ENCODE peak calls at places on chromosomes 2 and 18, in ten cellular contexts. X is HCT116, J is foreskin fibroblast, K is transverse colon, S is fibroblast of the aortic adventitia, V is fibroblast of pulmonary artery, N is GM12865, R is body of pancreas, U is foreskin keratinocyte, I is kidney. F is an unnamed sample.

GRCh38 chr2:11582526-11583202 is 48.8 kb downstream of the GREB1 start:
- DNase-seq in V (peak; percentile 51), X (peak; percentile 29), R (peak; percentile 73), S (peak; percentile 14), J (peak; percentile 71), N (peak; percentile 73), I (no peak), K (peak; percentile 58), U (no peak), F (peak; percentile 69)

GRCh38 chr18:23689031-23689615 is at the start of gene LAMA3:
- DNase-seq in R (peak; percentile 58), X (no peak), S (peak; percentile 31), K (peak; percentile 61), N (no peak), J (peak; percentile 86), U (no peak), I (peak; percentile 80), V (no peak), F (no peak)

GRCh38 chr2:128536925-128537620 is 218.4 kb upstream of the HS6ST1 start:
- DNase-seq in V (peak; percentile 89), I (no peak), J (peak; percentile 97), K (no peak), R (no peak), S (peak; percentile 81), X (peak; percentile 77), N (no peak), U (no peak), F (no peak)

GRCh38 chr2:150182564-150183249 is 304.8 kb downstream of the RND3 start:
- DNase-seq in R (no peak), S (no peak), J (no peak), X (no peak), K (no peak), N (no peak), U (no peak), I (no peak), V (no peak), F (no peak)

GRCh38 chr18:56447972-56448371 is 190.4 kb downstream of the TXNL1 start:
- DNase-seq in V (no peak), U (no peak), K (no peak), X (no peak), I (no peak), J (peak; percentile 11), S (peak; percentile 29), R (no peak), N (no peak), F (no peak)

GRCh38 chr2:67526283-67526682 is 129.2 kb downstream of the ETAA1 start:
- DNase-seq in K (no peak), X (no peak), V (peak; percentile 97), R (no peak), U (no peak), S (peak; percentile 88), J (peak; percentile 68), N (no peak), I (no peak), F (no peak)

GRCh38 chr2:100861340-100861739 is 41.4 kb downstream of the NPAS2 start:
- DNase-seq in N (no peak), K (no peak), X (no peak), R (no peak), S (no peak), U (no peak), J (no peak), I (no peak), V (no peak), F (no peak)

GRCh38 chr2:213317929-213318328 is 33.7 kb downstream of the SPAG16 start:
- DNase-seq in U (no peak), I (no peak), S (peak; percentile 64), K (no peak), N (no peak), V (peak; percentile 64), X (no peak), R (no peak), J (peak; percentile 65), F (no peak)

GRCh38 chr2:163731735-163732134 is 4.1 kb downstream of the FIGN start:
- DNase-seq in X (no peak), V (no peak), J (no peak), I (no peak), S (peak; percentile 54), R (no peak), N (no peak), U (no peak), K (no peak), F (no peak)

GRCh38 chr2:193154076-193154475 is 959.3 kb upstream of the TMEFF2 start:
- DNase-seq in S (no peak), R (no peak), V (no peak), U (no peak), N (no peak), K (no peak), I (no peak), X (no peak), J (no peak), F (no peak)

DNA sequence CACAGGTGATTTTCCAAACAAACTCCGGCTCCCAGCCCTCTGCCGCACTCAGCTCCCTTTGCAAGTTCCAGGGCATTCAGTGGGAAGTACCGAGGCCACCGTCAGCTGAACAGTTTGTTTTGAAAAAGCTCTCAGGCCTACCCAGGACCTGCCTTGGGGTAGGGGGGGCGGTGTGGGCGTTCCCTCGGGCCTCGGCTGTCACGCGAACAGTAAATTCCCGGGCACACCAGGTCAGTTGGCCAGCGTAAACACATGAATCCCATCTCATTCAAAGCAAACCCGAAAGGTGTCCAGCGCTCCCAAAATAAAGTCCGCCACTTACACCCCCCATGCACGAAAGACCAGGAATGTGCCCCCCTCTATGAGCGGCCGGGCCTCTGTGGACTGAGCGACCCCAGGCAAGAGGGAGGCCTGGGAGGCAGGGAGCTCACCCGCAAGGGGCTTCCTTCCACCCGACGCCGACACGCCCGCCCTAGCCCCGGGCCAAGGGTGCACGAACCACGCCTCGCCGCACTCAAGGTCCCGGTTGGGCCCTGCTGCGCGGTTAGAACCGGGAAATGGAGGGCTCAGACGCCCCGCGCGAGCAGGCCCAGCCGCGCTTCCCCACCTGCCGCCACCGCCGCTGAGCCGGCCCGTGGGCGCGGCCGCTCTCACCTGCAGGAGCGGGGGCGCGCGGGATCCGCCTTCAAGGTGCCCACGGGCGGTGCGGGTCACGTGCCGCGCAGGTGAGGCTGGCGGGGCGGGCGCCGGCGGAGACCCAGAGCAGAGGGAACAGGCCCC is at the start of gene WDSUB1:
- DNase-seq in I (peak; percentile 94), J (peak; percentile 81), U (peak; percentile 20), X (no peak), N (peak; percentile 53), K (peak; percentile 73), R (peak; percentile 68), V (peak; percentile 51), S (peak; percentile 63), F (peak; percentile 37)
- TF ChIP-seq CTCF in I (no peak), J (no peak), U (no peak), X (no peak), N (no peak), K (no peak), R (no peak), V (no peak), S (no peak), F (no peak)

DNA sequence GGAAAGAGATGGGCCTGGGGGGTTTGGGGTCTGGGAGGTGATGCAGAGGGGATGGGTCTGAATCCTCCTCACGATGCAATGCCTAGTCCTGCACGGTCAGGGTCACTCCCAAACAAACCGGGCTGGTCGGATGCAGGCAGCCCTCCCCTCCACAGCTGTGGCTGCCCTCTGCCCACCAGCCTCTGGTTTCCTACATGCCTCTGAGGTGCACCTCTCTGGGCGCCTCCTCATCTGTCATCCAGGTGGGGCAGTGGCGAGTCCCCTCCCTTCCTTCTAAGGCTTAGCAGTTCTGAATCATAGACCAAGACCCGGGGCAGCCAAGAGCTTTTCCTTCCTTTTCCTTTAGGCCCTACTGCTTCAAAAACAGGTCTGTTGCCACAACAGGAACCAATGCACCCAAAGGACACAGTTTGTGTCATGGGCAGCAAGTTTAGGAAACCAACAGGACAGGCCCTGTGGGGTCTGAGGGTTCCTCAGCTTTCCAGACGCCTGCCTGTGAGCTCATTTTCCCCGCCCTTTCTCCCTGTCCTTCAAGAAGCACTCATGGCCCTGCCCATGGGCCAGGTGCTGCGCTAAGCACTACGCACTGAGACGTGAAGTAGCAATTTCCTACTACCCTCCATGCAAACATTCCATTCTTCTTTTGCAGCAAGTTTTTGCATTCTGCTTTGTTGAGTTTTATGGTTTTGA is 6.5 kb upstream of the MAL start:
- DNase-seq in S (no peak), K (no peak), N (no peak), J (no peak), V (no peak), I (peak; percentile 78), U (no peak), R (no peak), X (no peak), F (no peak)
- TF ChIP-seq CTCF in S (no peak), K (no peak), N (no peak), J (no peak), V (no peak), I (no peak), U (no peak), R (no peak), X (no peak), F (no peak)

DNA sequence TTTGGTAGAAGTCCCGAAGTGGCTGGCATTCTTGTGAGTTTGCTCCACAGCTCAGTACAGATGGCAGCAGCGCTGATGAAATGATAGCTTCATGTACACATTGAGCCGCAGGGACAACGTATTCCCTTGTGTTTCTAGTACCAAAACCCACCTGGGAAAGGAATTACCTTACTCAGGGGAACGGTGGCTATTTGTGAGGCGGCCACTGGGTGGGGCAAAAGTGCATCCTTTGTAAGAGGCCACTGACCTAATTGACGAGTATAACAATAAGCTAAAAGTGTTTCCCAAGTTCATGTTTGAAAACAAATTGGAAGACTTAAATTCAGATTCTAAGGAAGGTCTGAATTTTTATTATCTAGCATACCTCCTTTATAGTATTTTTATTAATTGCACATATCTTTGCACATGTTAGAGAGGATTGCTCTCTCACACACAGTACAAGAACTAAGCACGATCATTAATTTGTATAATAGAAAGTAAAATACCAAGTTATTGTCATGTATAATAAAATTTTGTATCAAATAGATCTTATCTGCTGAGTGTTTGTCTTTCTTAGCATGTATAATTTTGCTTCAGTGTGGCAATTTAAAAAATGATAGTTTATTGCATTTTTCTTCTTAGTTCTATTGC is 25.3 kb upstream of the CDH7 start:
- DNase-seq in U (no peak), K (peak; percentile 33), X (no peak), V (no peak), N (peak; percentile 1), R (peak; percentile 28), S (no peak), I (no peak), J (no peak), F (no peak)
- TF ChIP-seq CTCF in U (peak; percentile 21), K (peak; percentile 32), X (peak; percentile 10), V (no peak), N (no peak), R (peak; percentile 47), S (no peak), I (no peak), J (no peak), F (peak; percentile 23)

DNA sequence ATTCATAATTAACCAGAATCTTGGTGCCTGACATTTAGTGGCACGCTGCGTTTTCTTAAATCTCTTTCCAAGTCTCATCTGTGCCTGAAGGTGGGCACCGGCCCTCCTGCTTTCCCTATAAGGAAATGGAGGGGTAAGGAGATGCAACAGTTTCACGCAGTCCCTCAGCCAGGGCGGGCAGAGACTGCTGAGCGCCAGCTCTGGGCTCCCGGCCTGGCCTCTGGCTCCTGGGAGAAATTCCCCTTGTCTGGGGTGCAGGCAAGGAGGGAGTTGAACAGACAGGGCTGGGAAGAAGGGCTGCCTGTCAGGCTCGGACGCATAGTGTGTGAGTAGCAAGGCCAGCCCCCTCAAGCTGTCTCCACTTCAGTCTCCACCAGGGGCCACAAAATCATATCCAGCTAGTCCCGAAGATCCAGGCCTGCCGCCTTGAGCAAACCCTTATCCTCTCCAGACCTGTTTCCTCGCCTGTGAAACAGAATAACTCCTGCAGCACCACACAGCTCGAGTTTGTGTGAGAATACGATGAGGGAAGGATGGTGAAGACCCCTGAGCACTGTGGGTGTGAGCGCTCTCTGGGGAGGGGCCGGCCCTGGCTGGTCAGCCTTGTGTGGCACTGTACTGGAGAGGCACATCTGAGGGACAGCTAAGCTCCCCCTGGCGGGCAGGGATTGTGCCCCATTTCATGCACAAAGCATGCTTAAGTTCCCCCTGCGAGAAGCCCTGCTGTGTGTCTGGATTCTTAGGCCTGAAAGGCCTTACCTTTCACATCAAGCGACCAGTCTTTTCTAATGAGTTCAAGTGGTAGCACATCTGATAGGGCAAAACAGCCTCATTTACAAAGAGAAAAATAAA is 33.8 kb downstream of the SDC1 start:
- DNase-seq in J (peak; percentile 41), R (peak; percentile 54), V (peak; percentile 42), I (no peak), N (peak; percentile 80), U (no peak), X (no peak), S (no peak), K (peak; percentile 73), F (no peak)
- TF ChIP-seq CTCF in J (peak; percentile 9), R (no peak), V (peak; percentile 35), I (no peak), N (peak; percentile 76), U (peak; percentile 57), X (no peak), S (no peak), K (no peak), F (no peak)